ENCODE peak calls at places on chromosomes 2 and 18, in five cellular contexts. J, N, O, M and K are unnamed samples.

GRCh38 chr2:108988796-108989713 is at the start of gene EDAR:
- DNase-seq in J (peak; percentile 34), N (no peak), O (peak; percentile 35), M (no peak), K (peak; percentile 63)

GRCh38 chr2:170771049-170771937 is 1.1 kb downstream of the ERICH2 start:
- DNase-seq in J (no peak), N (peak; percentile 87), O (peak; percentile 12), M (no peak), K (no peak)

GRCh38 chr18:13513015-13513414 is 213.3 kb downstream of the FAM210A start:
- DNase-seq in J (no peak), N (no peak), O (no peak), M (no peak), K (no peak)

GRCh38 chr2:98601532-98602132 is 6.7 kb downstream of the COA5 start:
- DNase-seq in J (peak; percentile 40), N (no peak), O (no peak), M (no peak), K (no peak)

GRCh38 chr2:67865871-67866386 is 196.9 kb downstream of the C1D start:
- DNase-seq in J (no peak), N (no peak), O (no peak), M (no peak), K (no peak)

GRCh38 chr2:174589334-174589733 is 8.3 kb downstream of the WIPF1 start:
- DNase-seq in J (no peak), N (no peak), O (no peak), M (no peak), K (no peak)

GRCh38 chr2:9057939-9058761 is 54.7 kb upstream of the MBOAT2 start:
- DNase-seq in J (no peak), N (no peak), O (no peak), M (no peak), K (no peak)

GRCh38 chr2:188598551-188598950 is 306.9 kb downstream of the GULP1 start:
- DNase-seq in J (no peak), N (no peak), O (no peak), M (no peak), K (no peak)

GRCh38 chr2:74573747-74574562 is 19.4 kb downstream of the DOK1 start:
- DNase-seq in J (no peak), N (no peak), O (peak; percentile 4), M (no peak), K (no peak)

GRCh38 chr2:54638774-54639187 is 84.7 kb upstream of the EML6 start:
- DNase-seq in J (no peak), N (no peak), O (no peak), M (no peak), K (peak; percentile 35)

GRCh38 chr2:197088694-197089093 is 162.2 kb upstream of the PGAP1 start:
- DNase-seq in J (no peak), N (no peak), O (no peak), M (no peak), K (no peak)

GRCh38 chr18:76490701-76491171 is 4.3 kb downstream of the ZNF516 start:
- DNase-seq in J (peak; percentile 55), N (peak; percentile 92), O (peak; percentile 46), M (no peak), K (no peak)

GRCh38 chr2:28161466-28161865 is 231.2 kb upstream of the FOSL2 start:
- DNase-seq in J (no peak), N (no peak), O (no peak), M (no peak), K (no peak)

GRCh38 chr2:222933458-222933857 is 72.6 kb downstream of the ACSL3 start:
- DNase-seq in J (no peak), N (no peak), O (no peak), M (no peak), K (no peak)

GRCh38 chr2:224909885-224910517 is 132.3 kb downstream of the DOCK10 start:
- DNase-seq in J (no peak), N (no peak), O (no peak), M (peak; percentile 67), K (no peak)

GRCh38 chr2:193527146-193527545 is 1332.4 kb upstream of the TMEFF2 start:
- DNase-seq in J (no peak), N (no peak), O (no peak), M (no peak), K (no peak)

GRCh38 chr2:202141319-202141947 is 68.4 kb downstream of the KIAA2012 start:
- DNase-seq in J (no peak), N (no peak), O (no peak), M (no peak), K (no peak)

GRCh38 chr18:23812566-23813440 is 123.5 kb downstream of the LAMA3 start:
- DNase-seq in J (no peak), N (no peak), O (no peak), M (no peak), K (peak; percentile 55)
- TF ChIP-seq CTCF in J (peak; percentile 42), N (peak; percentile 19), O (peak; percentile 63), M (peak; percentile 66), K (peak; percentile 61)

DNA sequence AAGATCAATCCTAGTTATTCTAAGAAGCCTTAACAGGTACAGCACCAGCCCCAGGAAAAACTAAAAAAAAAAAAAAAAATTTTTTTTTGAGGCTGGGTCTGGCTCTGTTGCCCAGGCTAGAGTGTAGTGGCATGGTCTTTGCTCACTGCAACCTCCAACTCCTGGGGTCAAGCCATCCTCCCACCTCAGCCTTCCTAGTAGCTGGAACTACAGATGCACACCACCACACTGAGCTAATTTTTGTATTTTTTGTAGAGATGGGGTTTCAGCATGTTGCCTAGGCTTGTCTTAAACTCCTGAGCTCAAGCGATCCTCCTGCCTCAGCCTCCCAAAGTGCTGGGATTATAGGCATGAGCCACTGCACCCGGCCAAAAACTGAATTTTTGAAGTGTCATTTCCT is 10.3 kb upstream of the ALPK2 start:
- DNase-seq in J (no peak), N (no peak), O (no peak), M (no peak), K (no peak)
- TF ChIP-seq CTCF in J (no peak), N (no peak), O (no peak), M (no peak), K (no peak)

DNA sequence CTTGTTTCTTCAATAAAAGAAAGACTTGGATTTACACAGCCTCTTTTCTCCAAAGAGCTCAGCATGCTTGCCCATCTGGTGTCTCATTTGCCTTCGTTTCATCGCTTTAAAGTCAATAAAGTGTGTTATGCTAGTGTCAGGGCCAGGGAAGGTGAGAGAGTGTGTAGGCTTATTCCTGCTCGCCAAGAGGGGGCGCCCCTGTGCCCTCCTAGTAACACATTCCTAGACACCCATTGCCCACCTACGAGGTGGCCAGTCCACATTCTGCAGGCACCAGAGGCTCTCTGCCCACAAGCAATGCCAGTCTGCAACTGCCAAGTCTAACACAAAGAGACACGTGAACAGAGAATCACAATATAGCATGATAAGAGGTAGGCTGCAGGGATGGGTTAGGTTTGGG is 39.4 kb upstream of the DAPL1 start:
- DNase-seq in J (no peak), N (no peak), O (no peak), M (no peak), K (no peak)
- TF ChIP-seq CTCF in J (no peak), N (no peak), O (no peak), M (no peak), K (peak; percentile 23)

GRCh38 chr2:19312949-19313348 is 45.5 kb downstream of the OSR1 start:
- DNase-seq in J (no peak), N (no peak), O (no peak), M (no peak), K (no peak)
- TF ChIP-seq CTCF in J (peak; percentile 15), N (no peak), O (peak; percentile 10), M (no peak), K (peak; percentile 9)